ENCODE peak calls at places on chromosome 18, in four cellular contexts. G, H, K and O are unnamed samples.

GRCh38 chr18:73535189-73535588 is 612.4 kb downstream of the FBXO15 start:
- DNase-seq in K (no peak), H (no peak), G (no peak), O (no peak)

GRCh38 chr18:69843047-69843446 is 104.6 kb downstream of the CD226 start:
- DNase-seq in H (no peak), K (no peak), G (no peak), O (no peak)

GRCh38 chr18:79521806-79522205 is 126.1 kb downstream of the NFATC1 start:
- DNase-seq in K (no peak), H (no peak), G (no peak), O (no peak)

GRCh38 chr18:23136326-23137092 is 1.2 kb downstream of the CABLES1 start:
- DNase-seq in H (no peak), G (peak), K (peak), O (no peak)

GRCh38 chr18:22169889-22170420 is 566 bp downstream of the GATA6 start:
- DNase-seq in K (no peak), G (no peak), H (no peak), O (no peak)

GRCh38 chr18:2337552-2338141 is 233.7 kb downstream of the METTL4 start:
- DNase-seq in H (peak), G (peak), K (peak), O (no peak)

GRCh38 chr18:75582406-75582821 is 154.9 kb upstream of the SMIM21 start:
- DNase-seq in K (no peak), H (no peak), G (no peak), O (no peak)

GRCh38 chr18:48408111-48408726 is 964 bp downstream of the ZBTB7C start:
- DNase-seq in K (no peak), H (no peak), G (no peak), O (no peak)

GRCh38 chr18:74682998-74683311 is 85.3 kb downstream of the ZNF407 start:
- DNase-seq in G (no peak), K (no peak), H (no peak), O (no peak)

GRCh38 chr18:7415081-7415894 is 151.8 kb upstream of the PTPRM start:
- DNase-seq in G (no peak), K (no peak), H (no peak), O (peak)

GRCh38 chr18:4781873-4782272 is 326.8 kb upstream of the DLGAP1 start:
- DNase-seq in H (no peak), K (no peak), G (no peak), O (no peak)

GRCh38 chr18:48826806-48827205 is 124.0 kb downstream of the SMAD7 start:
- DNase-seq in K (no peak), G (no peak), H (no peak), O (peak)

GRCh38 chr18:75455249-75456183 is 28.0 kb upstream of the SMIM21 start:
- DNase-seq in K (no peak), G (no peak), H (no peak), O (no peak)

GRCh38 chr18:9993846-9994660 is 80.2 kb downstream of the VAPA start:
- DNase-seq in H (no peak), G (no peak), K (no peak), O (no peak)

GRCh38 chr18:28036481-28036880 is 140.4 kb downstream of the CDH2 start:
- DNase-seq in K (no peak), G (no peak), H (no peak), O (no peak)

GRCh38 chr18:28560339-28560738 is 383.4 kb upstream of the CDH2 start:
- DNase-seq in K (no peak), G (no peak), H (no peak), O (no peak)

GRCh38 chr18:70337139-70337972 is 48.5 kb downstream of the SOCS6 start:
- DNase-seq in H (no peak), G (peak), K (no peak), O (peak)

GRCh38 chr18:8288447-8289213 is 320.6 kb upstream of the RAB12 start:
- DNase-seq in H (no peak), G (no peak), K (no peak), O (no peak)

GRCh38 chr18:77653792-77654191 is 404.1 kb downstream of the GALR1 start:
- DNase-seq in G (no peak), K (no peak), H (no peak), O (no peak)

GRCh38 chr18:48335829-48336228 is 73.4 kb downstream of the ZBTB7C start:
- DNase-seq in G (no peak), K (no peak), H (no peak), O (no peak)

GRCh38 chr18:13437801-13438506 is 219.4 kb downstream of the LDLRAD4 start:
- DNase-seq in H (peak), G (no peak), K (no peak), O (no peak)

GRCh38 chr18:28178720-28179119 is 1.8 kb upstream of the CDH2 start:
- DNase-seq in G (no peak), K (no peak), H (no peak), O (no peak)

GRCh38 chr18:69387181-69387580 is 13.5 kb upstream of the DOK6 start:
- DNase-seq in K (no peak), G (no peak), H (no peak), O (no peak)

GRCh38 chr18:44130365-44130942 is 550.2 kb upstream of the SETBP1 start:
- DNase-seq in K (peak), G (peak), H (no peak), O (no peak)

GRCh38 chr18:24514439-24514838 is 54.0 kb downstream of the HRH4 start:
- DNase-seq in H (no peak), G (peak), K (peak), O (no peak)

GRCh38 chr18:78430171-78430857 is 549.3 kb upstream of the SALL3 start:
- DNase-seq in G (no peak), H (no peak), K (no peak), O (no peak)

GRCh38 chr18:10973579-10974260 is 175.6 kb downstream of the PIEZO2 start:
- DNase-seq in K (no peak), G (no peak), H (no peak), O (no peak)

GRCh38 chr18:36389811-36390581 is 92.5 kb downstream of the FHOD3 start:
- DNase-seq in G (no peak), K (no peak), H (no peak), O (peak)